ENCODE peak calls at places on chromosomes 12 and 14, in seven cellular contexts. M is stimulated activated CD8-positive, alpha-beta memory T cell treated with anti-CD3 and anti-CD28 coated beads, Interleukin-4, amount 100 ng/mL, for 1 hour; P is activated CD4-positive, alpha-beta memory T cell treated with anti-CD3 and anti-CD28 coated beads for 36 hours; O is activated naive CD4-positive, alpha-beta T cell treated with anti-CD3 and anti-CD28 coated beads, Interleukin-2, amount 50 U/mL, for 16 hours; B is NCI-H446; S is substantia nigra; G is astrocyte of the hippocampus. T is an unnamed sample.

GRCh38 chr14:61477845-61478438 is 156.6 kb downstream of the PRKCH start:
- DNase-seq in G (no peak), B (no peak), P (peak), O (no peak), M (no peak), S (peak), T (no peak)

GRCh38 chr12:27332407-27333310 is at the start of gene BMAL2:
- DNase-seq in M (no peak), G (peak), P (peak), S (no peak), B (no peak), O (peak), T (peak)

GRCh38 chr14:81268016-81268416 is 47.3 kb upstream of the GTF2A1 start:
- DNase-seq in S (no peak), G (peak), P (no peak), B (no peak), M (no peak), O (no peak), T (no peak)

GRCh38 chr12:77213316-77213715 is 147.9 kb upstream of the E2F7 start:
- DNase-seq in M (no peak), S (no peak), G (peak), P (no peak), O (no peak), B (no peak), T (no peak)

GRCh38 chr14:68011629-68012028 is 192.1 kb downstream of the RAD51B start:
- DNase-seq in B (no peak), G (peak), P (no peak), S (no peak), M (no peak), O (no peak), T (no peak)

GRCh38 chr14:49634547-49635334 is at the start of gene DNAAF2:
- DNase-seq in O (peak), B (no peak), M (peak), P (peak), S (peak), G (peak), T (peak)

GRCh38 chr12:55930771-55931316 is at the start of gene DGKA:
- DNase-seq in M (no peak), P (peak), G (peak), S (no peak), O (peak), B (no peak), T (no peak)

GRCh38 chr14:101128478-101129450 is 225.2 kb upstream of the RTL1 start:
- DNase-seq in B (no peak), P (peak), G (no peak), M (no peak), O (peak), S (no peak), T (no peak)

GRCh38 chr14:36997843-36998242 is 174.6 kb downstream of the SLC25A21 start:
- DNase-seq in M (no peak), S (no peak), O (no peak), G (peak), B (no peak), P (no peak), T (no peak)

GRCh38 chr12:129337413-129337812 is 484.1 kb downstream of the GLT1D1 start:
- DNase-seq in G (no peak), B (no peak), M (no peak), O (no peak), S (no peak), P (no peak), T (no peak)

GRCh38 chr12:117031843-117032592 is 67.2 kb downstream of the TESC start:
- DNase-seq in B (no peak), S (no peak), G (no peak), P (no peak), O (no peak), M (no peak), T (no peak)

GRCh38 chr14:102917469-102918211 is 4.8 kb upstream of the AMN start:
- DNase-seq in M (peak), P (peak), S (no peak), G (peak), B (no peak), O (peak), T (peak)

GRCh38 chr14:69937367-69937777 is 58.2 kb downstream of the SMOC1 start:
- DNase-seq in M (no peak), B (no peak), O (no peak), S (no peak), P (no peak), G (no peak), T (no peak)

GRCh38 chr14:87896393-87897380 is 96.3 kb downstream of the GALC start:
- DNase-seq in P (no peak), M (no peak), G (peak), S (no peak), B (peak), O (no peak), T (peak)

GRCh38 chr12:92233346-92234015 is 87.8 kb upstream of the BTG1 start:
- DNase-seq in S (no peak), M (no peak), G (no peak), P (no peak), O (no peak), B (no peak), T (no peak)

GRCh38 chr12:81843599-81843998 is 84.4 kb upstream of the PPFIA2 start:
- DNase-seq in G (no peak), O (no peak), M (no peak), S (no peak), P (no peak), B (no peak), T (no peak)

GRCh38 chr12:127509066-127509778 is 757.7 kb upstream of the TMEM132C start:
- DNase-seq in P (no peak), G (peak), M (no peak), S (no peak), O (no peak), B (no peak), T (no peak)

GRCh38 chr12:123094349-123095073 is 56.4 kb downstream of the PITPNM2 start:
- DNase-seq in P (no peak), O (no peak), B (no peak), S (no peak), G (peak), M (no peak), T (no peak)

GRCh38 chr14:75273272-75274044 is 5.2 kb upstream of the FOS start:
- DNase-seq in O (no peak), B (no peak), G (peak), S (no peak), P (no peak), M (no peak), T (no peak)

GRCh38 chr14:91439345-91439744 is 21.7 kb upstream of the CCDC88C start:
- DNase-seq in B (no peak), O (no peak), S (no peak), P (no peak), G (no peak), M (no peak), T (no peak)

GRCh38 chr14:64293976-64294671 is at the start of gene ESR2:
- DNase-seq in O (peak), S (no peak), P (peak), M (no peak), G (peak), B (no peak), T (peak)

GRCh38 chr14:39956372-39956771 is 524.1 kb upstream of the FBXO33 start:
- DNase-seq in P (no peak), G (no peak), S (no peak), M (no peak), O (no peak), B (no peak), T (no peak)

GRCh38 chr14:28653521-28653920 is 113.1 kb upstream of the FOXG1 start:
- DNase-seq in P (no peak), B (no peak), S (no peak), O (no peak), G (no peak), M (no peak), T (no peak)

GRCh38 chr14:77206877-77207389 is 25.3 kb downstream of the TMEM63C start:
- DNase-seq in B (no peak), S (no peak), G (no peak), P (no peak), O (no peak), M (no peak), T (no peak)

GRCh38 chr12:101743724-101744472 is 4.6 kb upstream of the SYCP3 start:
- DNase-seq in P (no peak), B (no peak), M (no peak), S (no peak), O (no peak), G (no peak), T (no peak)

GRCh38 chr14:58587271-58587670 is 50.5 kb upstream of the DACT1 start:
- DNase-seq in O (no peak), S (no peak), B (no peak), M (no peak), P (no peak), G (peak), T (no peak)

GRCh38 chr12:11584213-11584855 is 65.1 kb upstream of the ETV6 start:
- DNase-seq in S (no peak), B (no peak), P (no peak), M (no peak), G (no peak), O (no peak), T (no peak)

GRCh38 chr12:50662121-50662480 is 101.8 kb upstream of the ATF1 start:
- DNase-seq in O (no peak), G (no peak), B (no peak), P (no peak), M (no peak), S (no peak), T (no peak)

GRCh38 chr14:66746316-66747006 is 238.5 kb downstream of the GPHN start:
- DNase-seq in S (no peak), M (no peak), B (no peak), O (no peak), P (no peak), G (peak), T (no peak)

GRCh38 chr12:7144414-7145120 is 14.4 kb downstream of the CLSTN3 start:
- DNase-seq in S (no peak), G (peak), M (no peak), B (no peak), P (no peak), O (no peak), T (peak)

GRCh38 chr12:49059385-49060232 is 985 bp downstream of the KMT2D start:
- DNase-seq in M (no peak), G (peak), O (no peak), B (no peak), P (peak), S (no peak), T (no peak)

GRCh38 chr12:111584959-111585358 is 14.2 kb downstream of the ATXN2 start:
- DNase-seq in O (no peak), P (no peak), B (no peak), G (no peak), S (no peak), M (no peak), T (no peak)

GRCh38 chr14:100132903-100133510 is 26.4 kb downstream of the DEGS2 start:
- DNase-seq in B (no peak), G (no peak), P (no peak), O (no peak), S (no peak), M (no peak), T (no peak)

GRCh38 chr14:40240456-40240855 is 808.2 kb upstream of the FBXO33 start:
- DNase-seq in O (no peak), M (no peak), S (no peak), B (no peak), G (peak), P (no peak), T (no peak)

GRCh38 chr12:14921218-14921617 is 17.1 kb downstream of the ERP27 start:
- DNase-seq in M (no peak), P (no peak), O (no peak), S (no peak), B (no peak), G (no peak), T (no peak)

GRCh38 chr14:94332587-94332986 is 9.5 kb upstream of the SERPINA6 start:
- DNase-seq in P (no peak), S (no peak), M (no peak), G (no peak), O (no peak), B (no peak), T (no peak)